ENCODE peak calls at places on chromosomes 2 and 18, in four cellular contexts. J, G, A and L are unnamed samples.

GRCh38 chr18:3454365-3455089 is 4.6 kb downstream of the TGIF1 start:
- DNase-seq in J (peak), G (no peak), A (peak), L (no peak)

GRCh38 chr2:68755071-68755470 is 20.5 kb downstream of the ARHGAP25 start:
- DNase-seq in J (no peak), G (no peak), A (no peak), L (no peak)

GRCh38 chr2:32484907-32485306 is 128.1 kb downstream of the BIRC6 start:
- DNase-seq in J (no peak), G (no peak), A (no peak), L (peak)

GRCh38 chr2:106596844-106597243 is 109.7 kb downstream of the CD8B2 start:
- DNase-seq in J (peak), G (no peak), A (no peak), L (no peak)

GRCh38 chr2:190791347-190791982 is 89.2 kb upstream of the GLS start:
- DNase-seq in J (peak), G (peak), A (peak), L (no peak)

GRCh38 chr2:213188533-213188867 is 37.1 kb upstream of the IKZF2 start:
- DNase-seq in J (no peak), G (no peak), A (no peak), L (no peak)

GRCh38 chr2:229920011-229920781 is 1.6 kb downstream of the TRIP12 start:
- DNase-seq in J (peak), G (no peak), A (peak), L (no peak)

GRCh38 chr2:66869076-66869475 is 434.2 kb downstream of the MEIS1 start:
- DNase-seq in J (no peak), G (no peak), A (no peak), L (no peak)

GRCh38 chr18:28875059-28875458 is 698.1 kb upstream of the CDH2 start:
- DNase-seq in J (no peak), G (no peak), A (no peak), L (no peak)

GRCh38 chr18:78713064-78713463 is 266.6 kb upstream of the SALL3 start:
- DNase-seq in J (peak), G (no peak), A (no peak), L (no peak)

GRCh38 chr2:97736608-97737330 is 23.4 kb downstream of the ZAP70 start:
- DNase-seq in J (no peak), G (peak), A (no peak), L (no peak)

GRCh38 chr2:70089220-70089945 is 2.1 kb downstream of the PCBP1 start:
- DNase-seq in J (peak), G (no peak), A (peak), L (no peak)

GRCh38 chr2:41735446-41735845 is 312.4 kb upstream of the PKDCC start:
- DNase-seq in J (no peak), G (no peak), A (no peak), L (no peak)

GRCh38 chr2:216414772-216415319 is 2.6 kb downstream of the SMARCAL1 start:
- DNase-seq in J (no peak), G (no peak), A (no peak), L (no peak)

GRCh38 chr2:216413882-216414281 is 1.6 kb downstream of the SMARCAL1 start:
- DNase-seq in J (no peak), G (no peak), A (no peak), L (no peak)

GRCh38 chr2:216410550-216410949 is 1.7 kb upstream of the SMARCAL1 start:
- DNase-seq in J (no peak), G (no peak), A (no peak), L (no peak)

GRCh38 chr2:216408426-216409315 is 3.6 kb upstream of the SMARCAL1 start:
- DNase-seq in J (no peak), G (no peak), A (no peak), L (no peak)

DNA sequence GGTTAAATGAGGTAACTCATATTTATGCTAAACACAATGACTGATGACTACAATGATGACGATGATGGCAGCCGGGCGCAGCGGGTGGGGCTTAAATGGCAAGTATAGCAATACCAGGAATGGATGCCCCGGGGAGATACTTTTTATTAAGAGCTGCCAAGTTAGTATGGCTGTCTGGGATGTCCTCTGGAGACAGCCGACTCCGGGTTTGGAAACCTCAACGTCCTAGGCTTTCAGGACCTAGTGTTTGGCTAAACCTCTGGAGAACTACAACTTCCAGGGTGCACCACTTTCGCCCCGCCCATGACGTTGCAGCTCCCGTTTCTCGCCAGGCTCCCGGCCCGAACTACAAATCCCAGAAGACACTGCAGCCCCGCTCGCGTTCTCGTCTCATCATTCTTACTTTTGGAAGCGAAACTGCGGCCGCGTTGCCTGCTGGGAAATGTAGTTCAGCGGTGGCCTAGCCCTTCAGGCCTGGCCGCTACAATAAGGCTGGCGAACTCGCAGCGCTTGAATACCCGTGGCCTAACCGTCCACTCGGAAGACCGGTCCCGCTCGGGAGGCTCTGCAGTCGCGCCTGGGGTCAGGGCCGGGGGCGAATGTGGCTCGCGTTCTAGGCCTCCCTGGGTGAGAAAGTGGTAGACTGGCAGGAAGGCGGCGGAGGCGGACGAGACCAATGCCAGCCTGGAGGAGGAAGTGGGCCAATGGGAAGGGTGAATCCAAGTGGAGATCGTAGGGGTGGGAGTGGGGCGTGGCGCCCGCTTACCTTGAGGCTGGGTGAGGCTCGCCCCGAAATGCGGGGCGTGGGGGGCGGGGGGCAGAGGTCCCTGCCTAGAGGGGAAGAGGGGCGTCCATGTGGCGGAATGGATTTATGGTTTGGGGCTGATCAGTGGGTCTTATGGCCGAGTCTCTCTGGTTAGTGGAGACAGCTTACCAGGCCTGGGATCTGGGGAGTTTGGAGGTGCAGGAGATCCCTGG is at the start of gene SMARCAL1:
- DNase-seq in J (peak), G (peak), A (peak), L (peak)
- TF ChIP-seq POLR2A in J (peak), G (no peak), A (no peak), L (peak)

GRCh38 chr18:63747006-63747405 is 28.2 kb upstream of the SERPINB7 start:
- DNase-seq in J (no peak), G (no peak), A (no peak), L (no peak)
- TF ChIP-seq POLR2A in J (no peak), G (no peak), A (no peak), L (no peak)

DNA sequence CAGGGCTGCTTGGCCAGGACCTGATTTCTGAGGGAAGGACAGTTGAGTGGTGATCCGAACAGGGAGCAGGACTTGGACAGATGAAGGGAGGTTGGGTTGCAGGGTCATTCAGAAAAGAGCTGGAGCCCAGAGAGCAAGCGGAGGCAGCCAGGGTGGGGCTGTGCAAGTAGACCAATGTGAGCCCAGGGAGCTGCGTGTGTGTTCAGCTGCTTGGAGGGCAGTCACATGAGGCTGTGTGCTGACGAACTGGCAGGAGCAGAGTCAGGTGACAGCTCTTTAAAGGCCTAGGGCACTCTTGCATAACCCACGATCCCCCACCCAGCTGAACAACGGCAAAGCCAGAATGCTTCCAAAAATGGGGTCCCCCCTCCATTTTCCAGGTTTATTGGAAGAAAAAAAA is 4.6 kb upstream of the MLPH start:
- DNase-seq in J (no peak), G (peak), A (peak), L (no peak)
- TF ChIP-seq POLR2A in J (no peak), G (no peak), A (peak), L (no peak)

DNA sequence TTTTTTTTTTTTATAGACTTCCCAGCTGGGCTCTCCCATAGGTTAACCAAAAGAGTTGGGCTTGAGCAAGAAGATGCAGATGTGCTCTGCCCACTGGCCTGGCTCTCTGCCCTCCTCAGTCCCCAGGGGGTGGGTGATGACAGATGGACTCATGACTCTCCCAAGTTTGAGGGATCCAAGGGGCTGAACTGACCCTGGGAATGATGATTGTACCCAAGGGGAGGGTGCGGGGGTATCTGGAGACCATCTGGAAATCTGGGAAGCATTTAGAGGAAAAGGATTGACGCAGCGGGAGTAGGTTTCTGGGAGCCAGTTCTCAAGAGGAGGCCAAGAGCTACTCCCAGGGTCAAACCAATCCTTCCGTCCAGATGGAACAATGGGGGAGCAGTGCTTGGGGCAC is 330.8 kb downstream of the CYP26B1 start:
- DNase-seq in J (no peak), G (no peak), A (no peak), L (no peak)
- TF ChIP-seq POLR2A in J (no peak), G (no peak), A (no peak), L (no peak)

GRCh38 chr18:5237723-5238370 is 40.8 kb upstream of the AKAIN1 start:
- DNase-seq in J (peak), G (peak), A (peak), L (no peak)
- TF ChIP-seq POLR2A in J (peak), G (no peak), A (no peak), L (peak)

GRCh38 chr18:76610012-76610411 is 115.0 kb upstream of the ZNF516 start:
- DNase-seq in J (no peak), G (no peak), A (no peak), L (no peak)

GRCh38 chr18:76605341-76605929 is 110.4 kb upstream of the ZNF516 start:
- DNase-seq in J (no peak), G (no peak), A (no peak), L (no peak)

GRCh38 chr18:76602169-76602568 is 107.1 kb upstream of the ZNF516 start:
- DNase-seq in J (no peak), G (no peak), A (no peak), L (no peak)

DNA sequence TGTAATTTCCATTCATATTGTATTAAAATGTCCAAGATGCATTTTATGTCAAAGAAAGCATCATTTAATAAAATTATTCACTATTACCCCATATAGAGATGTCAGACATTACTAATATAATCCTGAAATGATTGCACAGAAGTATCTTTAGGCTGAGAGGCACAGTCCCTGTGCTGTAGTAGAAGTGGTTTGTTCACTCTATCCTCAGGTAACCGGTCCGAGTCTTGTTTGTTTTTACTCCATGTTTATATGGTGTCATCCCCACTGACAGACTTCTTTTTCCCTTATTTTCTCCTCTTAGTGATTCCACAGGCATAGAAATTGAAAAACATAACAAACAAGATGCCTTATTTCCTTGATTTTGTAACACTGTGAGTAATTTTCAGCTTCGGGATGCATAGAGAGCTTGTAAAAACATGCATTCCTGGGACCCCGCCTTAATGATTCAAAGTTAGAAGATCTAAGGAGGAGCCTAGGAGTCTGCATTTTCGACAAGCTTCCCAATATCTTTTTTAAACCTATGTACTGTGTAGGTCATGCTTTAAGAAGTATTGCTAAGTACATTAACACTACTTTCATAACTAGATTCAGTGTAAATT is 109.7 kb upstream of the ZNF516 start:
- DNase-seq in J (no peak), G (no peak), A (no peak), L (no peak)
- TF ChIP-seq POLR2A in J (no peak), G (no peak), A (no peak), L (no peak)

GRCh38 chr2:218904176-218904575 is 23.5 kb downstream of the WNT10A start:
- DNase-seq in J (no peak), G (no peak), A (no peak), L (no peak)

DNA sequence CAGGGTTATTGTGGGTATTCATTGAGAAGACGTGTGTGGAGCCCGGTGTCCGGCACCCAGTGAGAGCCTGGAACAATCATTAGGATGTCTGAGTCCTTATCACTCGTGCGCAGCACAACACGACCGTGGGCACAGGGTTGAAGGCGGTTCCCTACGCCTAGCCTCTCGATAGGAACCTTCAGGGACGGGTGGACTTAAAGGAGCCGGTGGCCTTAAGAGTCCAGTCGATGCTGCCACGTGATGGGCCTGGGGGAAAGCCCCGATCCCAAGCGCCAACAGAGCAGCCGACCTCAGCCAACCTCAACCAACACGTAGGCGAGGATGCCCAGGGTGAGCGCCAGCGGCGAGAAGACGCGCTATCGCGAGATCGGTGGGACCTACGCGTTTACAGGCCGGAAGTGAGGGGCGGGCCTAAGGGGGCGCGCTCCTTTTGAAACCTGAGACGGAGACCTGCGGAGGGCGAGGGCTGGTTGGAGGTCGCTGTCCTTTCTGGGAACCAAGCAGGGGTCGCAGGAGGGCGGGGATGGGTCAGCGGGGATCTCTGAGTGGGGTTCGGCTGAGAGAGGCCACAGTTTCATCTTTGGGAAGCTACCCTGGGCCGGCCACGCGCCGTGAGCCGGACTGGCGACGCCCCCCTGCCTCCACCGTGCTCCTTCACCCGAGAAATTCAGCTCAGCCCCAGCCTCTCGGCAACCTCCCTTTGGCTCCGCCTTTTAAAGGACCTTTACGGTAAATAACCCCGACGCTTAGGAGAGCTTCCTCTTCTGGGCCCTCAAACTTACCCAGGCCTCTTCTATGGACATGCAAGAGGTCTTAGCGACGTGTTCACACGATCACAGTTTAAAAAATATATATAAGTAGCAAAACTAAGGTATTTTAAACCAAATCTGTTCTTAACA is 28.3 kb downstream of the WNT10A start:
- DNase-seq in J (peak), G (peak), A (peak), L (peak)
- TF ChIP-seq POLR2A in J (peak), G (no peak), A (no peak), L (peak)

GRCh38 chr2:171952276-171952675 is 30.0 kb downstream of the HAT1 start:
- DNase-seq in J (no peak), G (no peak), A (no peak), L (no peak)

GRCh38 chr2:171956135-171956830 is 34.0 kb downstream of the HAT1 start:
- DNase-seq in J (no peak), G (no peak), A (no peak), L (no peak)

GRCh38 chr2:171958475-171958874 is 36.2 kb downstream of the HAT1 start:
- DNase-seq in J (no peak), G (no peak), A (no peak), L (no peak)

GRCh38 chr2:171957061-171957460 is 34.8 kb downstream of the HAT1 start:
- DNase-seq in J (no peak), G (no peak), A (no peak), L (no peak)

GRCh38 chr2:171952748-171953147 is 30.5 kb downstream of the HAT1 start:
- DNase-seq in J (no peak), G (no peak), A (no peak), L (no peak)
- TF ChIP-seq POLR2A in J (no peak), G (no peak), A (no peak), L (no peak)

GRCh38 chr2:121736462-121737336 is at the start of gene NIFK:
- DNase-seq in J (peak), G (peak), A (peak), L (peak)
- TF ChIP-seq POLR2A in J (peak), G (no peak), A (no peak), L (peak)